ENCODE peak calls at places on chromosomes 13 and 19, in four cellular contexts. B is NT2/D1, Y is GM23248, M is neural progenitor cell. I is an unnamed sample. For H3K4me1 and H3K27me3, the result is how much of the 10 kb centered on the place peaks cover.

GRCh38 chr13:109990296-109990695 is 203.9 kb upstream of the IRS2 start:
- DNase-seq in B (no peak), Y (no peak), M (no peak), I (no peak)

GRCh38 chr19:12064266-12065099 is at the start of gene ZNF844:
- DNase-seq in M (peak), B (peak), Y (peak), I (peak)

GRCh38 chr19:18696023-18696422 is 12.5 kb downstream of the CRTC1 start:
- DNase-seq in Y (no peak), B (no peak), M (no peak), I (no peak)

GRCh38 chr13:24215732-24216131 is 55.2 kb downstream of the SPATA13 start:
- DNase-seq in M (peak), Y (peak), B (no peak), I (peak)

GRCh38 chr19:39810424-39810823 is 23.5 kb downstream of the DYRK1B start:
- DNase-seq in M (no peak), B (no peak), Y (no peak), I (no peak)

GRCh38 chr13:97165527-97166425 is 56.4 kb upstream of the MBNL2 start:
- DNase-seq in M (no peak), Y (no peak), B (no peak), I (no peak)

GRCh38 chr19:58562126-58563033 is 4.0 kb upstream of the UBE2M start:
- DNase-seq in Y (peak), M (peak), B (no peak), I (peak)

GRCh38 chr19:17719730-17720486 is 628 bp downstream of the MAP1S start:
- DNase-seq in Y (peak), M (peak), B (no peak), I (no peak)

GRCh38 chr13:74641586-74641985 is 507.4 kb upstream of the KLF12 start:
- DNase-seq in B (no peak), Y (peak), M (no peak), I (no peak)

GRCh38 chr19:1360818-1361461 is 22.8 kb upstream of the NDUFS7 start:
- DNase-seq in M (peak), Y (peak), B (no peak), I (peak)

GRCh38 chr13:29905845-29906244 is 55.4 kb upstream of the UBL3 start:
- DNase-seq in B (no peak), Y (peak), M (no peak), I (no peak)

GRCh38 chr19:58544591-58545285 is 874 bp downstream of the TRIM28 start:
- DNase-seq in Y (peak), B (no peak), M (peak), I (peak)

GRCh38 chr13:32316476-32316875 is 1.2 kb downstream of the BRCA2 start:
- DNase-seq in Y (peak), M (no peak), B (no peak), I (no peak)

GRCh38 chr19:46913852-46914430 is 53.1 kb downstream of the ARHGAP35 start:
- DNase-seq in M (no peak), Y (peak), B (no peak), I (no peak)

GRCh38 chr13:72886272-72887062 is 104.5 kb downstream of the PIBF1 start:
- DNase-seq in M (no peak), B (no peak), Y (peak), I (no peak)

GRCh38 chr19:35299523-35300339 is 7.8 kb downstream of the MAG start:
- DNase-seq in Y (peak), M (no peak), B (no peak), I (no peak)

GRCh38 chr13:43127827-43128226 is 104.4 kb downstream of the DNAJC15 start:
- DNase-seq in B (no peak), Y (no peak), M (no peak), I (no peak)

GRCh38 chr13:105278797-105279425 is 1256.6 kb downstream of the EFNB2 start:
- DNase-seq in Y (no peak), M (peak), B (peak), I (no peak)

GRCh38 chr19:15320118-15320517 is 12.2 kb downstream of the BRD4 start:
- DNase-seq in B (no peak), M (no peak), Y (peak), I (no peak)
- H3K4me1 ChIP-seq in B (under half), M (under half), Y (half or more), I (half or more)

DNA sequence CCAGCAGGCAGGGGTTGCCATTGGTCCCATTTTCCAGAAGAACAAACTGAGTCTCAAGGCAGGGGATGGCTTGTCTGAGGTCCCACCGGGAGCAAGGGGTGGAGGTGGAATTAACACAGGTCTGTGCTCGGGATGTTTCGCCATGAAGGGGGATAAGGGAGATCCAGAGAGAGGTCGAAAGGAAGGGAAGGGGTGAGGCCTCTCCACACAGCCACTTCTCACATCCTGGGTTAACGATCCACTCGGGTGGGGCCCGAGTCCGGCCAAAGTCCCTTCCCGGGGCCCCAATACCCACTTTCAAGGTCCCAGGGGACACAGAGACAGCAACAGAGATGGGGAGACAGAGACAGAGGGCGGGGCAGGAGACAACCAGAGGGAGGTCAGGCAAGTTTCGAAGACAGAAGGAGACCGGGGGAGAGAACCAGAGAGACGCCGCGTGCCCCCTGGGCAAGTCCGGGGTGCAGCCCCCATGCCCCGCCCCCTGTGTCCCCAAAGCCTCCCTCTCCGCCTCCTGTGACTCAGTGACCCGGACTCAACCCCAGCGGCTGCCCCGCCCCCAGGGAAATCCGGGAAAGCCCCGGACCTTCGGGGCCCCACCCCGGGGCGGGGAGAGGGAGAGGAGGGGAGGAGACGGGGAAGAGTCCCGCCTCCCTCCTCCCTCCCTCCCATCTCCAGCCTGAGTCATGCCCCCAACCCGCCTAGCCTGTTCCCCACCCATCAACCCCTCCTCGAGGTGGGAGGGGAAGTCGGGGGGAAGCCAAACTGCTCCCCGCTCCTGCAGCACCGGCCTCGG is 1.4 kb upstream of the BCL3 start:
- DNase-seq in B (peak), Y (peak), M (peak), I (peak)
- H3K27me3 ChIP-seq in B (under half), Y (under half), M (half or more), I (under half)

GRCh38 chr13:79782541-79783216 is 301.7 kb downstream of the NDFIP2 start:
- DNase-seq in B (peak), M (peak), Y (no peak), I (peak)
- H3K4me1 ChIP-seq in B (under half), M (under half), Y (under half), I (under half)

GRCh38 chr13:28097503-28097902 is 2.9 kb downstream of the FLT3 start:
- DNase-seq in B (no peak), Y (no peak), M (no peak), I (no peak)

GRCh38 chr13:28094311-28094710 is 6.1 kb downstream of the FLT3 start:
- DNase-seq in M (no peak), Y (no peak), B (no peak), I (no peak)

GRCh38 chr13:28093871-28094270 is 6.5 kb downstream of the FLT3 start:
- DNase-seq in M (no peak), Y (no peak), B (no peak), I (no peak)

GRCh38 chr13:28100149-28101121 is at the start of gene FLT3:
- DNase-seq in Y (peak), B (no peak), M (peak), I (peak)

DNA sequence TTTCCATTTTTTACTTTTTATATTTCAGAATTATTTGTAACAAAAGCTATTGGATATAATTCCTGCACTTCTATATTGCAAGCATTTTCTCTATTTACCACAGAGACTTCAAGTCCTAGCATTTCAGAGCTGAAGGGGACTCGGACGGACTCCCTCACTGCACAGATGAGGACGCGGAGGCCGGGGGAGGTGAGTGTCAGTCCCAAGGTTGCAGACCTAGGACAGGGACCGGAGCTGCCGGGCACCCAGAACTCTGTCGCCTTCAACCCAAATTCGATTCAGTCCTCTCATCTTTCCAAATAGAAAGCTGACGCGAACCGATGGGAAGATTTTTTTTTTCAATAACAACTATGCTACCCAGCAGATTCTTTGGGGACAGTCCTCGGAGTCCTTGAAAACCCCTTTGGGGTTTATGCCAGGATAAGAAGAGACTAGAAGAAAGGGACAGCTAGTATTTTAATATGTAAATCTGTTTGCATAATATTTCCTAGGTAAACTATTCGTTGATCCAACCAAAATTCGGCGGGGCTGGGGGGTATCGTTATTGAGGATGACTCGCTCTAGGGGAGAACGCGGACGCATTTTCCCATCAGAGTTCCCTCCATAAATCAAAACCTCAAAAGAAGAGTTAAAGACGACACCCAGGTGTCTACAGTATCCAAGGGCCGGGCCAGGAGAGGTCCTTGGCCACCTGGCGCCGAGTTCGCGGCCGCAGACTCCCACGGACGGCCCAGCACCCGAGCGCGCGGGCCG is 804 bp downstream of the FLT3 start:
- DNase-seq in B (no peak), M (peak), Y (no peak), I (no peak)
- H3K27me3 ChIP-seq in B (half or more), M (half or more), Y (half or more), I (half or more)

GRCh38 chr19:4390862-4391693 is 9.3 kb downstream of the SH3GL1 start:
- DNase-seq in M (no peak), Y (peak), B (no peak), I (no peak)
- H3K4me1 ChIP-seq in M (half or more), Y (half or more), B (under half), I (half or more)